ENCODE peak calls at places on chromosomes 2 and 18, in six cellular contexts. One of them, this sample, is unnamed.

GRCh38 chr2:113184531-113185230 is 10.9 kb downstream of the PSD4 start:
- DNase-seq in activated gamma-delta T cell treated with Interleukin-2 at 50 U/mL for 16 hours: no peak
- DNase-seq in NCI-H1417: no peak
- DNase-seq in thyroid gland: no peak
- DNase-seq in HT-29: no peak
- DNase-seq in stimulated activated CD4-positive, alpha-beta T cell treated with anti-CD3 and anti-CD28 coated beads, Interleukin-2, amount 100 ng/mL, for 48 hours: no peak
- DNase-seq in this sample: no peak

GRCh38 chr2:157838442-157839161 is 37.5 kb downstream of the ACVR1 start:
- DNase-seq in activated gamma-delta T cell treated with Interleukin-2 at 50 U/mL for 16 hours: no peak
- DNase-seq in NCI-H1417: peak
- DNase-seq in thyroid gland: peak
- DNase-seq in HT-29: peak
- DNase-seq in stimulated activated CD4-positive, alpha-beta T cell treated with anti-CD3 and anti-CD28 coated beads, Interleukin-2, amount 100 ng/mL, for 48 hours: no peak
- DNase-seq in this sample: peak

GRCh38 chr2:237665713-237666143 is 38.3 kb downstream of the LRRFIP1 start:
- DNase-seq in activated gamma-delta T cell treated with Interleukin-2 at 50 U/mL for 16 hours: no peak
- DNase-seq in NCI-H1417: peak
- DNase-seq in thyroid gland: peak
- DNase-seq in HT-29: no peak
- DNase-seq in stimulated activated CD4-positive, alpha-beta T cell treated with anti-CD3 and anti-CD28 coated beads, Interleukin-2, amount 100 ng/mL, for 48 hours: no peak
- DNase-seq in this sample: no peak

GRCh38 chr2:64643838-64644219 is 9.9 kb downstream of the SERTAD2 start:
- DNase-seq in activated gamma-delta T cell treated with Interleukin-2 at 50 U/mL for 16 hours: no peak
- DNase-seq in NCI-H1417: no peak
- DNase-seq in thyroid gland: no peak
- DNase-seq in HT-29: peak
- DNase-seq in stimulated activated CD4-positive, alpha-beta T cell treated with anti-CD3 and anti-CD28 coated beads, Interleukin-2, amount 100 ng/mL, for 48 hours: no peak
- DNase-seq in this sample: no peak

GRCh38 chr2:234741976-234742375 is 209.8 kb upstream of the SH3BP4 start:
- DNase-seq in activated gamma-delta T cell treated with Interleukin-2 at 50 U/mL for 16 hours: no peak
- DNase-seq in NCI-H1417: no peak
- DNase-seq in thyroid gland: no peak
- DNase-seq in HT-29: no peak
- DNase-seq in stimulated activated CD4-positive, alpha-beta T cell treated with anti-CD3 and anti-CD28 coated beads, Interleukin-2, amount 100 ng/mL, for 48 hours: no peak
- DNase-seq in this sample: peak

GRCh38 chr2:239777219-239777618 is 247.9 kb downstream of the NDUFA10 start:
- DNase-seq in activated gamma-delta T cell treated with Interleukin-2 at 50 U/mL for 16 hours: no peak
- DNase-seq in NCI-H1417: no peak
- DNase-seq in thyroid gland: no peak
- DNase-seq in HT-29: no peak
- DNase-seq in stimulated activated CD4-positive, alpha-beta T cell treated with anti-CD3 and anti-CD28 coated beads, Interleukin-2, amount 100 ng/mL, for 48 hours: no peak
- DNase-seq in this sample: no peak

GRCh38 chr2:212520340-212520739 is 18.3 kb downstream of the ERBB4 start:
- DNase-seq in activated gamma-delta T cell treated with Interleukin-2 at 50 U/mL for 16 hours: no peak
- DNase-seq in NCI-H1417: no peak
- DNase-seq in thyroid gland: no peak
- DNase-seq in HT-29: peak
- DNase-seq in stimulated activated CD4-positive, alpha-beta T cell treated with anti-CD3 and anti-CD28 coated beads, Interleukin-2, amount 100 ng/mL, for 48 hours: no peak
- DNase-seq in this sample: peak

GRCh38 chr2:232492236-232492848 is 4.7 kb upstream of the ECEL1 start:
- DNase-seq in activated gamma-delta T cell treated with Interleukin-2 at 50 U/mL for 16 hours: no peak
- DNase-seq in NCI-H1417: no peak
- DNase-seq in thyroid gland: no peak
- DNase-seq in HT-29: no peak
- DNase-seq in stimulated activated CD4-positive, alpha-beta T cell treated with anti-CD3 and anti-CD28 coated beads, Interleukin-2, amount 100 ng/mL, for 48 hours: no peak
- DNase-seq in this sample: no peak

GRCh38 chr18:23515911-23516546 is 12.7 kb downstream of the RMC1 start:
- DNase-seq in activated gamma-delta T cell treated with Interleukin-2 at 50 U/mL for 16 hours: peak
- DNase-seq in NCI-H1417: peak
- DNase-seq in thyroid gland: peak
- DNase-seq in HT-29: peak
- DNase-seq in stimulated activated CD4-positive, alpha-beta T cell treated with anti-CD3 and anti-CD28 coated beads, Interleukin-2, amount 100 ng/mL, for 48 hours: peak
- DNase-seq in this sample: peak

GRCh38 chr2:203003716-203004115 is 11.0 kb upstream of the NBEAL1 start:
- DNase-seq in activated gamma-delta T cell treated with Interleukin-2 at 50 U/mL for 16 hours: no peak
- DNase-seq in NCI-H1417: no peak
- DNase-seq in thyroid gland: no peak
- DNase-seq in HT-29: no peak
- DNase-seq in stimulated activated CD4-positive, alpha-beta T cell treated with anti-CD3 and anti-CD28 coated beads, Interleukin-2, amount 100 ng/mL, for 48 hours: no peak
- DNase-seq in this sample: no peak

GRCh38 chr18:68854786-68855391 is 57.0 kb downstream of the CCDC102B start:
- DNase-seq in activated gamma-delta T cell treated with Interleukin-2 at 50 U/mL for 16 hours: no peak
- DNase-seq in NCI-H1417: no peak
- DNase-seq in thyroid gland: no peak
- DNase-seq in HT-29: no peak
- DNase-seq in stimulated activated CD4-positive, alpha-beta T cell treated with anti-CD3 and anti-CD28 coated beads, Interleukin-2, amount 100 ng/mL, for 48 hours: no peak
- DNase-seq in this sample: no peak

GRCh38 chr2:190180313-190181065 is 118.0 kb upstream of the MSTN start:
- DNase-seq in activated gamma-delta T cell treated with Interleukin-2 at 50 U/mL for 16 hours: peak
- DNase-seq in NCI-H1417: peak
- DNase-seq in thyroid gland: peak
- DNase-seq in HT-29: peak
- DNase-seq in stimulated activated CD4-positive, alpha-beta T cell treated with anti-CD3 and anti-CD28 coated beads, Interleukin-2, amount 100 ng/mL, for 48 hours: no peak
- DNase-seq in this sample: peak

GRCh38 chr2:16123881-16124780 is 183.8 kb downstream of the MYCN start:
- DNase-seq in activated gamma-delta T cell treated with Interleukin-2 at 50 U/mL for 16 hours: no peak
- DNase-seq in NCI-H1417: no peak
- DNase-seq in thyroid gland: no peak
- DNase-seq in HT-29: no peak
- DNase-seq in stimulated activated CD4-positive, alpha-beta T cell treated with anti-CD3 and anti-CD28 coated beads, Interleukin-2, amount 100 ng/mL, for 48 hours: no peak
- DNase-seq in this sample: no peak

GRCh38 chr2:101120124-101120996 is 30.8 kb downstream of the TBC1D8 start:
- DNase-seq in activated gamma-delta T cell treated with Interleukin-2 at 50 U/mL for 16 hours: no peak
- DNase-seq in NCI-H1417: no peak
- DNase-seq in thyroid gland: peak
- DNase-seq in HT-29: peak
- DNase-seq in stimulated activated CD4-positive, alpha-beta T cell treated with anti-CD3 and anti-CD28 coated beads, Interleukin-2, amount 100 ng/mL, for 48 hours: no peak
- DNase-seq in this sample: peak

GRCh38 chr18:3524706-3525105 is 74.7 kb downstream of the TGIF1 start:
- DNase-seq in activated gamma-delta T cell treated with Interleukin-2 at 50 U/mL for 16 hours: no peak
- DNase-seq in NCI-H1417: no peak
- DNase-seq in thyroid gland: no peak
- DNase-seq in HT-29: no peak
- DNase-seq in stimulated activated CD4-positive, alpha-beta T cell treated with anti-CD3 and anti-CD28 coated beads, Interleukin-2, amount 100 ng/mL, for 48 hours: no peak
- DNase-seq in this sample: no peak

GRCh38 chr2:12227941-12228608 is 481.6 kb downstream of the LPIN1 start:
- DNase-seq in activated gamma-delta T cell treated with Interleukin-2 at 50 U/mL for 16 hours: no peak
- DNase-seq in NCI-H1417: no peak
- DNase-seq in thyroid gland: no peak
- DNase-seq in HT-29: no peak
- DNase-seq in stimulated activated CD4-positive, alpha-beta T cell treated with anti-CD3 and anti-CD28 coated beads, Interleukin-2, amount 100 ng/mL, for 48 hours: no peak
- DNase-seq in this sample: peak

GRCh38 chr2:240427729-240428128 is 7.7 kb upstream of the GPC1 start:
- DNase-seq in activated gamma-delta T cell treated with Interleukin-2 at 50 U/mL for 16 hours: no peak
- DNase-seq in NCI-H1417: no peak
- DNase-seq in thyroid gland: no peak
- DNase-seq in HT-29: no peak
- DNase-seq in stimulated activated CD4-positive, alpha-beta T cell treated with anti-CD3 and anti-CD28 coated beads, Interleukin-2, amount 100 ng/mL, for 48 hours: no peak
- DNase-seq in this sample: no peak